ENCODE peak calls at places on chromosomes 2 and 18, in six cellular contexts. O is stomach, R is SK-N-SH, A is H1, D is K562, B is sigmoid colon. Y is an unnamed sample.

GRCh38 chr2:197677056-197677455 is 1.7 kb upstream of the RFTN2 start:
- DNase-seq in A (no peak), D (no peak), B (no peak), O (no peak), R (no peak), Y (no peak)

GRCh38 chr2:20165677-20166509 is 59.0 kb downstream of the SDC1 start:
- DNase-seq in D (no peak), B (no peak), O (no peak), R (no peak), A (no peak), Y (no peak)

GRCh38 chr2:241309684-241310117 is 5.8 kb downstream of the HDLBP start:
- DNase-seq in D (no peak), A (no peak), R (no peak), O (peak; percentile 38), B (no peak), Y (peak; percentile 52)

GRCh38 chr18:79584491-79585394 is 94.9 kb upstream of the CTDP1 start:
- DNase-seq in B (peak; percentile 54), A (no peak), D (no peak), O (no peak), R (no peak), Y (peak; percentile 7)

GRCh38 chr2:136006658-136007057 is 21.2 kb upstream of the DARS1 start:
- DNase-seq in D (no peak), R (no peak), B (no peak), A (no peak), O (no peak), Y (no peak)

GRCh38 chr18:56789004-56789888 is 138.1 kb downstream of the WDR7 start:
- DNase-seq in D (peak; percentile 30), O (no peak), A (no peak), R (peak; percentile 4), B (no peak), Y (peak; percentile 22)

GRCh38 chr2:47907097-47907781 is 941 bp upstream of the FBXO11 start:
- DNase-seq in A (no peak), D (no peak), B (no peak), R (no peak), O (peak; percentile 34), Y (peak; percentile 42)

GRCh38 chr18:48674198-48674721 is 135.4 kb downstream of the CTIF start:
- DNase-seq in R (no peak), B (peak; percentile 53), D (no peak), A (no peak), O (no peak), Y (peak; percentile 62)

GRCh38 chr2:46859482-46859881 is 56.1 kb downstream of the MCFD2 start:
- DNase-seq in R (no peak), D (no peak), B (no peak), O (no peak), A (no peak), Y (no peak)

GRCh38 chr18:49768051-49768391 is 45.3 kb downstream of the ACAA2 start:
- DNase-seq in D (peak; percentile 21), B (no peak), R (no peak), A (peak; percentile 69), O (peak; percentile 65), Y (peak; percentile 70)

GRCh38 chr2:12050381-12050780 is 303.9 kb downstream of the LPIN1 start:
- DNase-seq in B (no peak), A (no peak), O (no peak), D (peak; percentile 51), R (no peak), Y (no peak)

GRCh38 chr2:166632616-166633015 is 138.6 kb upstream of the SCN7A start:
- DNase-seq in O (no peak), R (no peak), A (no peak), D (no peak), B (no peak), Y (no peak)

DNA sequence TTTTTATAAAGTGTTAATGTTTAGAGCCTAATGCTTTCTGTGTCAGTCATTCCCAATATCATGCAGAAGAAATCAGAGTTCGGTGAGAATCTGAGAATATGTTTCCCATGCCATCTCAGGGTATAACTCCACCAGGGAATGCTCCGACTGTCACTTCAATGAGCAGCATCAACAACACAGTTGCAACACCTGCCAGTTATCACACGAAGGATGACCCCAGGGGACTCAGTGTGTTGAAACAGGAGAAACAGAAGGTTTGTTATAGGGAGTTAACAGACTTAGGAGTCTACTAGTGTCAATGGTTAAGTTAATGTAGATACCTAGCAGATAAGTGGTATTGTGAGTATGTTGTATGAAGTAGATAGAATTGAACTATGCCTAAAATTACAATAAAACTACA is 31.0 kb downstream of the VAPA start:
- DNase-seq in D (no peak), A (no peak), O (no peak), B (no peak), R (no peak), Y (no peak)
- TF ChIP-seq EP300 in D (no peak), A (no peak), O (no peak), B (no peak), R (no peak), Y (no peak)

GRCh38 chr2:24888177-24888576 is 31.9 kb downstream of the ADCY3 start:
- DNase-seq in D (no peak), A (no peak), O (no peak), B (no peak), R (no peak), Y (no peak)
- H3K27ac ChIP-seq in D (no peak overlapping the region), A (no peak overlapping the region), O (no peak overlapping the region), B (no peak overlapping the region), R (no peak overlapping the region), Y (no peak overlapping the region)

GRCh38 chr2:180046202-180046601 is 39.1 kb upstream of the CWC22 start:
- DNase-seq in R (no peak), O (no peak), B (no peak), D (no peak), A (no peak), Y (no peak)

GRCh38 chr2:180046776-180047175 is 39.7 kb upstream of the CWC22 start:
- DNase-seq in R (no peak), B (no peak), O (no peak), A (no peak), D (no peak), Y (no peak)

GRCh38 chr2:180048256-180048655 is 41.2 kb upstream of the CWC22 start:
- DNase-seq in D (no peak), O (no peak), B (no peak), A (no peak), R (no peak), Y (no peak)

DNA sequence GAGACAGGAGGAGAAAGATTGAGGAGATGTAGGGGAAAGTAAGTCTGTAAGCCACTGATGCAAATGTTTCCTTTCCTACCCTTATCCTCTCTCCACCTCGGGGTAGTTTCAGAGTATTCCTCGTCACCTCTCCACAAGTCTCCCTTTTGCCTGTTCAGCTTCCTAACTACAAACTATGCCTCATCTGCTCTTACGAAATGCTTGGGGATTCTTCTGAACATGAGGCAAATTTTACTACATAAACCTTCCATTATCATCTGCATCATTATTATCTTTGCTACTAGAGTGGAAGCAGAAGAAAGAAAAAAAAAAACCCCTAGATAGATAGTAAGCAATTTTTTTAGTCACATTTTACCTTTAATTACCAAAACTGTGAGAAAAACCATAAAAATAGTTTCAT is 43.1 kb upstream of the CWC22 start:
- DNase-seq in A (no peak), D (no peak), B (no peak), O (no peak), R (no peak), Y (no peak)
- TF ChIP-seq POLR2AphosphoS5 in A (no peak), D (no peak), B (no peak), O (no peak), R (no peak), Y (no peak)

DNA sequence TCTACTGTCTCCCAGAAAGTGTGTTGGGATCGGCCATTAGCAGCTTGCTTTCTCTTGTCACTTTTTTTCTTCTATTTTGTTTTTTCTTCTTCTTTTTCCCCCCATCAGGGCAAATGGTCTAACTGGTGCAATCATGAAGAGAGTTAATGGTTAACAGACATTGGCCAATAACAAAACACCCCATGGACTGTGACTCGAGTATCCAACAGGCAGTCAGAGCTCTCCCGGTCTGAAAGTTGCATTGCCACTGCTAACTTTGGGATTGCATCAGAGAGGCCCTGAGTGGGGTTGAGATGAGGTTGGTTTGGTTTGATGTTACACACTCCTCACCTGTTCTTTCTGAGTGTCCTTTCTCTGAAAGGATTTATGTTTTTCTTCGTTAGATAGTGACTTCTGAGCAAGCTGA is 12.9 kb upstream of the SNORC start:
- DNase-seq in D (no peak), O (no peak), B (no peak), R (no peak), A (no peak), Y (no peak)
- TF ChIP-seq EP300 in D (no peak), O (no peak), B (no peak), R (no peak), A (no peak), Y (no peak)

GRCh38 chr2:38105911-38106310 is 30.0 kb upstream of the CYP1B1 start:
- DNase-seq in D (no peak), A (no peak), O (no peak), R (peak; percentile 77), B (no peak), Y (no peak)
- H3K27ac ChIP-seq in D (no peak overlapping the region), A (no peak overlapping the region), O (no peak overlapping the region), R (peak overlapping the region; percentile 99), B (no peak overlapping the region), Y (no peak overlapping the region)